ENCODE peak calls at places on chromosomes 6 and 20, in four cellular contexts. J, W, E and L are unnamed samples.

GRCh38 chr6:119129148-119129967 is 50.9 kb upstream of the FAM184A start:
- DNase-seq in J (peak), W (peak), E (peak), L (no peak)

GRCh38 chr6:29652198-29652584 is 4.7 kb upstream of the MOG start:
- DNase-seq in J (no peak), W (no peak), E (no peak), L (no peak)

GRCh38 chr6:112636650-112637260 is 289.6 kb downstream of the RFPL4B start:
- DNase-seq in J (no peak), W (no peak), E (no peak), L (no peak)

GRCh38 chr20:32537657-32538525 is 47.2 kb downstream of the NOL4L start:
- DNase-seq in J (no peak), W (peak), E (no peak), L (no peak)

GRCh38 chr6:106421491-106421890 is 61.0 kb downstream of the CRYBG1 start:
- DNase-seq in J (no peak), W (no peak), E (no peak), L (no peak)

GRCh38 chr6:11276911-11277274 is 44.4 kb upstream of the NEDD9 start:
- DNase-seq in J (no peak), W (no peak), E (no peak), L (no peak)

GRCh38 chr6:114998492-114998891 is 655.7 kb upstream of the HS3ST5 start:
- DNase-seq in J (no peak), W (no peak), E (no peak), L (no peak)

GRCh38 chr20:63381781-63382431 is 20.8 kb upstream of the CHRNA4 start:
- DNase-seq in J (no peak), W (peak), E (peak), L (no peak)

GRCh38 chr6:137157601-137158000 is 15.8 kb downstream of the IL22RA2 start:
- DNase-seq in J (no peak), W (peak), E (no peak), L (no peak)

GRCh38 chr6:90413867-90414266 is 117.2 kb upstream of the BACH2 start:
- DNase-seq in J (no peak), W (peak), E (no peak), L (no peak)

GRCh38 chr20:61997891-61998290 is 67.8 kb downstream of the TAF4 start:
- DNase-seq in J (peak), W (no peak), E (no peak), L (no peak)

GRCh38 chr20:36311854-36312723 is 6.0 kb downstream of the DLGAP4 start:
- DNase-seq in J (no peak), W (no peak), E (no peak), L (no peak)

GRCh38 chr6:13924146-13924948 is 405 bp upstream of the RNF182 start:
- DNase-seq in J (no peak), W (peak), E (peak), L (no peak)

GRCh38 chr6:52416629-52417151 is 3.5 kb upstream of the EFHC1 start:
- DNase-seq in J (peak), W (peak), E (peak), L (peak)

GRCh38 chr6:85580104-85580877 is 13.4 kb downstream of the SNX14 start:
- DNase-seq in J (peak), W (no peak), E (no peak), L (no peak)

GRCh38 chr20:4869290-4870193 is 131.8 kb downstream of the SLC23A2 start:
- DNase-seq in J (no peak), W (no peak), E (peak), L (no peak)

GRCh38 chr6:169101036-169101805 is 152.4 kb downstream of the THBS2 start:
- DNase-seq in J (no peak), W (no peak), E (no peak), L (no peak)

GRCh38 chr6:90462102-90462501 is 124.8 kb downstream of the MAP3K7 start:
- DNase-seq in J (no peak), W (no peak), E (no peak), L (no peak)

GRCh38 chr6:30483677-30484279 is 5.5 kb upstream of the HLA-E start:
- DNase-seq in J (peak), W (peak), E (no peak), L (peak)

GRCh38 chr6:166670894-166671293 is 43.8 kb upstream of the RPS6KA2 start:
- DNase-seq in J (no peak), W (no peak), E (no peak), L (no peak)

GRCh38 chr6:115485400-115485799 is 575.3 kb downstream of the FRK start:
- DNase-seq in J (no peak), W (no peak), E (no peak), L (no peak)

GRCh38 chr20:38173237-38174156 is 8.4 kb upstream of the TGM2 start:
- DNase-seq in J (peak), W (peak), E (peak), L (no peak)

DNA sequence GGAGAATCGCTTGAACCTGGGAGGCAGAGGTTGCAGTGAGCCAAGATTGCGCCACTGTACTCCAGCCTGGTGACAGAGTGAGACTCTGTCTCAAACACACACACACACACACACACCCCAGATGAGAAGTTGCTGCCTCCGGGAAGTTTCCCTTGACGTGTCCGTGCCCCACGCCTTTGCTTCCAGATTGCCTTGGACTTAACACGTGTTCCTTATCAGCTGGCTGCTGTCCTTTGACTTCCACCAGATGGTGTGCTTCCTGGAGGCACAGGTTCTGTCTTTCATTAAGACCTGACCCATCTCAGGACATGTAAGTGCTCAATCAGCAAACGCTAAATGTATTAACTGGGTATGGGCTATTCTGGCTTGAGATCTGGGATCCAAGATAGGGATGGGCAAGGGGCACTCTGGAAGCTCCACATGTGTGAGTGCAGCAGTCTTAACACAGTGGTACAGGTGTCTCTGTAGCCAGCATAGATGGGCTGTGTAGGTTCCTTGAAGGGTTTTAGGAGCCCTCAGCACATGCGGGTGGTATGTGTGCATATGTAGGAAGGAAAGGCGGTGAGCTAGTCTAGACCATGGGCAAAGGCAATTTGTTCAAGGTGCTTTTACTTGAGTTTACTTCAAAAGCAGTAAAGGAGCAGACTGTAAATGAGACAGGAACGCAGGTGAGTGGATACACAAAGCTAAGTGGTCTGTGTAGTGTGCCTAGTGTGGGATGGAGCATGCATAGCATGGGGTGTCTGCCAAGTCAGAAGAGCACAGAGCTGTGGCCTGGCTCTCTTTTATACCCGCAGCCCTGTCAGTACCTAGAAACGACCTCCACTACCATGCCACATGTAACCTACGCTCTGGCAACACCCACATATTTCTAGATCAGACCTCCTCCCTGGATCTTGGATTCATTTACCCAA is 11.6 kb downstream of the PIGT start:
- DNase-seq in J (no peak), W (peak), E (no peak), L (no peak)
- TF ChIP-seq MYC in J (no peak), W (peak), E (no peak), L (no peak)

GRCh38 chr6:56954389-56955170 is at the start of gene BEND6:
- DNase-seq in J (peak), W (peak), E (peak), L (no peak)
- TF ChIP-seq HDAC2 in J (no peak), W (no peak), E (no peak), L (no peak)

DNA sequence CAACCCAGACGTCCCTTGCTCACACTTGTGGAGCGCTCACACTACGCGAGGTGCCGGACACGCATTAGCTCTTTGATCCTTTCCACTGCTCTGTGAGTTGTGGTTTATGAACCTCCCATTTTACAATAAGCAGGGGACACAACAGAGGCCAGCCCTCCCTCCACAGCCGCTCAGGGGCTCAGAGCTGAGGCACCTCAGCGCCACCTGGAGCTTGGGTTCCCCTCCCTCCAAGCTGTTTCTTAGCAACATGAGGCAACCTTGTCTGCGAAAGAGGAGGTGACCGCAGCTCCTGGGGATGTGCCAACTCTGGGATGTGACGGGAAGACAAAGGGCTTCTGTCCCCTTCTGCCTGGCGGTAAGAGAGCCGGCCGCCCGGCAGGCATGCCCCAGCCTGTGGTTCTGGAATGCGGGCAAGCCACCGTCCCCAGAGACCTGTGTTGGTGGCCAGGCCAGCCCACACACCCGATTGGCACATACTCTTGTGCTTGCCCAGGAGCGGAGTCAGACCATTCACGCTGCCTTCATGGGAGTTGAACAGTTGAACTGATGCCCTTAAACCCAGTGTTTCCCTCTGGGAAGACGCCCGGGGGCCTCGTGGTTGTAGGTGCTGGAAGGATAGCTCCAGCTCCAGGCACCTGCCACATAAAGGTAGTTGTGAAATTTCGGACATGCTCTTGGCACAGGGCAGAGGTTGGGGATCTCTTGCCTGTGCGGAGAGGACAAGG is 44.5 kb downstream of the RBM38 start:
- DNase-seq in J (peak), W (peak), E (no peak), L (no peak)
- TF ChIP-seq MYC in J (peak), W (no peak), E (no peak), L (no peak)

DNA sequence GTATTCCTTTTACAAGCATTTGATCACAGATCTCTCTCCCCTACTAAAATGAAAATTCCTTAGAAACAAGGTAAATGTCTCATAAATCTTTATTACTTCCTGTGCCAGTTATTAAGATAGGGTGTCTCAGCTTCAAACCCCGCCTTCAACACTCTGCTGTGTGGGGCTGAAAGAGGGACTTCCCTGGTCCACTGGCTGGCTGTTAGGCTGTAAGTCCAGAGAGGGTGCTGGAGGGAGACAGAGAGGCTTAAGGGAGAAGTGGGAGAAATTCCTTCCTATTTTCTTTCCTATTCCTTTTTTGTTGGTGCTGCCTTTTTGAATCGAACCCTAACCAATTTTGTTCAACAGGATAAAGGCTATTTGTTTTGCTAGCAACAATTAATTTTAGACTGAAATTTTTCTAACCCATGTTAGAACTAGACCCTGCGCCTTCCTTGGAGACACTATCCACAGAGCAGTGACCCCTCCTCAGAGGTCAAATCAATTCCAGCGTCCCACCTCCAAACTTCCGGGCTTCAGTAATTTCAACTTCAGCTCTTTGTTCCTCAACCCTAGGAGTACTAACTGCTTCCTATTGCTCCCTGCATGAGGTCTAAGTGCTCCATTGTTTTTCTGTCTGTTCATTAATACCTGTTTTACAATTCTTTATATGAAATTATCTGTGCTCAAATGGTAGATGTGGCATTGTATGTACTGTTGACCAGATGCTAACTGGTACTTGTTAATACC is 207.5 kb upstream of the OPRM1 start:
- DNase-seq in J (no peak), W (no peak), E (no peak), L (no peak)
- TF ChIP-seq HDAC2 in J (no peak), W (no peak), E (no peak), L (no peak)

DNA sequence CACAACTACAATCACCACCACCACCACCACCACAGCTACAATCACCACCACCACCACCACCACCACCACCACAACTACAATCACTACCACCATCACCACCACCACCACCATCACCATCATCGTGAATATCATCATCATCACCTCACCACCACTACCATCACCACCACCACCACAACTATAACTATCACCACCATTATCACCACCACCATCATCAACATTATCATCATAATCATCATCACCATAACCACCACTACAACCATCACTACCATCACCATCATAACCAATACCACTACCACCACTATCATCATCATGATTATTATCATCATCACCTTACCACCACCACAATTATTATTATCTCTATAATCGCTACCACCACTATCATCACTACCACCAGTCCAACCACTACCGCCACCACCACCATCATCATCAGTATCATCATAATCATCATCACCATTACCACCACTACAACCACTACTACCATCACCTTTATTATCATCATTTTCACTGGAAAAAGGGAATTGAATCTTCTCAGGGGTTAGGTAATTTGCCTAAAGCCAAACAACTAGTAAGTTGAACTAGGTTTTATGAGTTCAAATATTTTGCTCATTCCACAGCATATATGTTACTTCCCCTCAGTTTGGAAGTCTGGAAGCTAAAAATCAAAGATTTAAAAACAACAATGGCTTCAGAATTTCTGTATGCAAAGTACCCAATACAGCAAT is 8.4 kb downstream of the RIPOR2 start:
- DNase-seq in J (no peak), W (no peak), E (no peak), L (no peak)
- TF ChIP-seq MYC in J (no peak), W (no peak), E (no peak), L (no peak)

DNA sequence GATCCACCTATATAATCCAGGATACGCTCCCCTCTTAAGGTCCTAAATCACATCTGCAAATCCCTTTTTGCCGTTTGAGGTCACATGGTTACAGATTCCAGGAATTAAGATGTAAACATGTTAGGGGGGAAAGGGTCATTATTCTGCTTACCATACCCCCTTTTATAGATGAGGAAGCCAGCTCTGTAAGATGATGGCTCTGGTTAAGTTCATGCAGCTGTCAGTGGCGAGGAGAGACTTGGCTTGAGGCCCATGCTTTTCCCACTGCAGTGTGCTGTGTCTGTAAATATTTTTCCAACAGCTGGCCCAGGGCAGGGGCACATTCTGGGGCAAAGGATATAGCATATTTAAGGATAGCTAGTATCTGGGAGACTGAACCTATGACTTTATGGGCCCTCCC is 114.5 kb downstream of the TNFRSF21 start:
- DNase-seq in J (no peak), W (no peak), E (no peak), L (no peak)
- TF ChIP-seq HDAC2 in J (no peak), W (no peak), E (no peak), L (no peak)

GRCh38 chr6:36596359-36596758 is 2.2 kb downstream of the SRSF3 start:
- DNase-seq in J (no peak), W (peak), E (no peak), L (no peak)

GRCh38 chr6:36597775-36598174 is 3.6 kb downstream of the SRSF3 start:
- DNase-seq in J (no peak), W (no peak), E (no peak), L (no peak)

GRCh38 chr6:36594029-36594815 is at the start of gene SRSF3:
- DNase-seq in J (peak), W (peak), E (peak), L (peak)

GRCh38 chr6:36594816-36595167 is 630 bp downstream of the SRSF3 start:
- DNase-seq in J (no peak), W (no peak), E (no peak), L (no peak)

GRCh38 chr6:36595168-36595818 is 1.1 kb downstream of the SRSF3 start:
- DNase-seq in J (peak), W (peak), E (no peak), L (no peak)
- TF ChIP-seq MYC in J (no peak), W (no peak), E (no peak), L (no peak)

DNA sequence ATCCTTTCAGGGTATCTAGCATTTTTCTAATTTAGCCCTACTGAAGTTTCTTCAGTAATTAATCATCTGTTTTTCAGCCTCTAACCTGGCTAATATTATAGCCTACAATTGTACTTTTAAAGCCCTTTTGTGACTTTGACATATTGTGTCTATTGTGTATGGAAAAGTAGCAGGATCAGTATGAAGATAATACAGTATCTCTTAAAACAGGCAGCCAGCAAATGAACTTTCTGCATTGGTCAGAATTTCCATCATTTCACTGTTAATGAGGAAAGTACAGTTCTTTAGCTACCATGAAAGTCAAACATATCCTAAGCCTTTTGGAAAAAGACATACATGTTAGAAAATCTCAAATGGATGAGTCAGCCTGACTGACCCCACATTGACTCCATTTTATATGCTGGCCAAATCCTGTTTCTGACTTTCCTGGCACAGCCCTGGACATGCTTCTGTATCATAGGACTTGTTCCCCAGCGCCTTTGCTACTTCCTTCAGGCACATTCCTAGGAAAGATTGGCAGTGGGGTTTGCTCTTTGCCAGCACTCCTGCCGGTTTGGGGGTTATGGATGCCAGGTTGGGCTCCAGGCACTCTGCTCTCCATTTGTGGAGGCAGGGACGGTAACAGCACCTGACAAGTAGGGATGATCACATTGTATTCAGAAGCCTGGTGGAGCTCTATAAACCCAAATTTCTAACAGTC is 43.6 kb downstream of the TOP1 start:
- DNase-seq in J (no peak), W (no peak), E (no peak), L (no peak)
- TF ChIP-seq HDAC2 in J (no peak), W (no peak), E (no peak), L (no peak)